ENCODE peak calls at places on chromosomes 16 and 17, in five cellular contexts. O is cerebellar nuclear complex, A is mucosa of descending colon, W is bronchial epithelial cell, J is endothelial cell. D is an unnamed sample.

GRCh38 chr17:71170070-71170469 is 950.8 kb upstream of the SOX9 start:
- DNase-seq in W (no peak), A (no peak), J (no peak), O (no peak), D (no peak)

GRCh38 chr16:57677622-57678369 is 9.7 kb downstream of the ADGRG3 start:
- DNase-seq in J (no peak), A (no peak), W (peak), O (no peak), D (no peak)

GRCh38 chr17:42853968-42854790 is 3.2 kb downstream of the AOC3 start:
- DNase-seq in J (no peak), W (no peak), O (no peak), A (no peak), D (no peak)

GRCh38 chr17:60047590-60047989 is 31.1 kb downstream of the HEATR6 start:
- DNase-seq in W (no peak), O (no peak), A (no peak), J (no peak), D (no peak)

GRCh38 chr17:67477687-67478086 is 100.6 kb downstream of the PITPNC1 start:
- DNase-seq in J (no peak), W (peak), O (no peak), A (no peak), D (no peak)

GRCh38 chr17:76353004-76353598 is 615 bp downstream of the PRPSAP1 start:
- DNase-seq in W (no peak), J (peak), A (peak), O (no peak), D (no peak)

GRCh38 chr17:37278247-37278894 is 97.4 kb upstream of the C17orf78 start:
- DNase-seq in W (peak), A (no peak), J (no peak), O (no peak), D (no peak)

GRCh38 chr16:87461466-87461975 is 31.3 kb downstream of the ZCCHC14 start:
- DNase-seq in W (peak), J (peak), O (peak), A (peak), D (no peak)

GRCh38 chr16:48350716-48351115 is 34.5 kb downstream of the SIAH1 start:
- DNase-seq in J (no peak), W (peak), A (no peak), O (no peak), D (no peak)

GRCh38 chr17:68576811-68577551 is 24.2 kb downstream of the FAM20A start:
- DNase-seq in O (no peak), J (no peak), W (peak), A (no peak), D (no peak)

GRCh38 chr16:77564791-77565390 is 130.1 kb upstream of the ADAMTS18 start:
- DNase-seq in J (no peak), W (no peak), O (no peak), A (no peak), D (no peak)

D was measured in head of caudate nucleus.